ENCODE peak calls at places on chromosomes 13 and 19, in ten cellular contexts. L, Q, S, M, Z, I, R, F, W and D are unnamed samples. For H3K4me1 and H3K36me3, the result is how much of the 10 kb centered on the place peaks cover.

GRCh38 chr13:93496985-93497673 is 270.5 kb downstream of the GPC6 start:
- DNase-seq in Z (no peak), M (no peak), S (no peak), I (no peak), R (peak), W (no peak), F (no peak), L (no peak), Q (no peak), D (no peak)

GRCh38 chr13:109781384-109782065 is 4.9 kb downstream of the IRS2 start:
- DNase-seq in M (no peak), Q (no peak), R (no peak), I (no peak), L (no peak), F (peak), Z (no peak), S (peak), W (no peak), D (no peak)

GRCh38 chr13:103349664-103350063 is 283.4 kb upstream of the SLC10A2 start:
- DNase-seq in Q (no peak), R (no peak), S (no peak), F (no peak), L (no peak), M (no peak), W (no peak), I (no peak), Z (no peak), D (no peak)

GRCh38 chr19:49591731-49592485 is 926 bp downstream of the PRR12 start:
- DNase-seq in I (peak), W (peak), F (peak), S (no peak), Q (no peak), R (peak), L (peak), M (no peak), Z (no peak), D (no peak)

GRCh38 chr19:16447015-16447384 is 24.8 kb downstream of the EPS15L1 start:
- DNase-seq in F (peak), L (peak), Z (peak), R (no peak), W (no peak), M (peak), I (peak), Q (no peak), S (peak), D (peak)

GRCh38 chr13:110163020-110163658 is 143.8 kb downstream of the COL4A1 start:
- DNase-seq in S (no peak), M (no peak), W (no peak), F (no peak), R (no peak), I (no peak), Z (no peak), L (no peak), Q (peak), D (no peak)

GRCh38 chr19:49486232-49486631 is 1.2 kb upstream of the RPL13A start:
- DNase-seq in F (no peak), I (no peak), S (no peak), M (no peak), L (no peak), W (no peak), Q (no peak), R (no peak), Z (no peak), D (no peak)

GRCh38 chr13:26621731-26622401 is 64.4 kb downstream of the WASF3 start:
- DNase-seq in F (no peak), I (no peak), M (no peak), Z (no peak), Q (no peak), R (no peak), S (no peak), W (no peak), L (no peak), D (no peak)

GRCh38 chr19:3176715-3177501 is 1.7 kb upstream of the S1PR4 start:
- DNase-seq in R (no peak), L (peak), M (no peak), Z (no peak), I (no peak), W (no peak), Q (no peak), S (no peak), F (peak), D (no peak)

GRCh38 chr19:3047307-3048189 is 14.7 kb downstream of the TLE5 start:
- DNase-seq in I (peak), Q (no peak), F (peak), R (peak), Z (peak), S (peak), M (peak), W (peak), L (peak), D (peak)

DNA sequence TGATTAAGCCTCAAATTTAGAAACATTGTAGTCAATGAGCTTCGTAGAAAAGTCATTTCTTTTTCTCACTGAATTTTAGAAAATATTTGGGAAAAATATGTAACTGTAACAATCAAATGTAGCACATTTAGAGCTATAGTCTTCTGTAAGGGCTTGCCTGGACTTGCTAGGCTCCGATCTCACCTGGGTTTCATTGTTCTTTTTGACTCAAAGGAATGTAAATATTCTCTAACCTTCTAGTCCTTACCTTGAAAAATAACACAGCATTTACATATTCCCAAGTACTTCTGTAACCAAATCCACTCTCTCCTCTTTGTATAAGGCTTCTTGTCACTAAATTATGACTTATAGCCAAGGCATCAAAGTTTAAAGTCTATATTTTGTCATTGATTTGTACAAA is 2.9 kb upstream of the UFM1 start:
- DNase-seq in M (no peak), W (no peak), L (no peak), F (peak), S (no peak), R (no peak), I (no peak), Z (no peak), Q (no peak), D (no peak)
- H3K4me1 ChIP-seq in M (under half), W (under half), L (under half), F (under half), S (under half), R (under half), I (under half), Z (under half), Q (under half), D (under half)

DNA sequence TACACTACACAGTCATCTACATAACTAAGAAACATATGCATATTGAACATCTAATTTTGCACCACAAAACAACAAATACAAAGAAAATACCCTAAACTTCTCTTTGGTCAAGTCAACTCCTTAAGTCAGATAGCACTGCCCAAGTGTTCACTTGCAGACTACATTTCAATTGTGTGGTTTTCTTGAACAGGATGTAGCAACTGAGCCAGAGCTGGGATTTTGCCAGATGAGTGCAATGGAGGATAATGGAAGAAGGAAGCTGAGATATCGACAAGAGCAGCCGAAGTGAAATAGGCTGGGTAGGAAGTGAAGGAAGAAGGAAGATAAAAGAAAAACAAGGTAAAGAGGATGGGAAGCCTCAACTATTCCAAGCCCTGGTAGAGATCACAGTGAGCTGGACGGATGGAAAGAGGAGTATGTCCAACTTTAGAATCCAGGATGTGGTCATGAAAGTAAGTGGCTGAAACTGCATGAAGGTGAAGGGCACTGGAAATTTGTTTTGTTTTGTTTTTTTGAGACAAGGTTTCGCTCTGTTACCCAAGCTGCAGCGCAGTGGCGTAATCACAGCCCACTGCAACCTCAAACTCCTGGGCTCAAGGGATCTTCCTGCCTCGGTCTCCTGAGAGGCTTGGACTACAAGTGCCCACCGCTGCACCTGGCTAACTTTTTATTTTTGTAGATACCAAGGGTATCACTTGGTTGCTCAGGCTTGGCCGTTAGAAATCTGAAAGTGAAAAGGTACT is 15.0 kb downstream of the NUFIP1 start:
- DNase-seq in Z (peak), I (peak), W (no peak), R (no peak), L (no peak), M (peak), S (peak), Q (no peak), F (peak), D (peak)
- H3K36me3 ChIP-seq in Z (under half), I (under half), W (under half), R (under half), L (under half), M (under half), S (under half), Q (under half), F (under half), D (under half)

DNA sequence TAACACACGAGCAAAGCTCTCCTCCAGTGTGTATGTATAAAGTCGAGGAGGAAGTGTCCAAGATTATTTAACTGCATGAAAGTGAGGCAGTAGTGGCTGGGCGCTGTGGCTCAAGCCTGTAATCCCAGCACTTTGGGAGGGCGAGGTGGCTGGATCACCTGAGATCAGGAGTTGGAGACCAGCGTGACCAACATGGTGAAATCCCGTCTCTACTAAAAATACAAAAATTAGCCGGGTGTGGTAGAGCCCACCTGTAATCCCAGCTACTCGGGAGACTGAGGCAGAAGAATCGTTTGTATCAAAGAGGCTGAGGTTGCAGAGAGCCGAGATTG is 1.2 kb upstream of the ZNF20 start:
- DNase-seq in W (no peak), F (no peak), Z (no peak), L (no peak), I (no peak), M (no peak), Q (no peak), S (no peak), R (no peak), D (no peak)
- H3K4me3 ChIP-seq in W (no peak), F (no peak), Z (no peak), L (no peak), I (no peak), M (no peak), Q (no peak), S (no peak), R (no peak), D (no peak)

GRCh38 chr19:33186835-33187540 is 7.1 kb upstream of the LRP3 start:
- DNase-seq in R (no peak), Z (peak), L (peak), W (no peak), I (no peak), Q (no peak), F (no peak), S (no peak), M (no peak), D (no peak)
- H3K4me1 ChIP-seq in R (under half), Z (under half), L (under half), W (under half), I (under half), Q (under half), F (under half), S (under half), M (under half), D (under half)

DNA sequence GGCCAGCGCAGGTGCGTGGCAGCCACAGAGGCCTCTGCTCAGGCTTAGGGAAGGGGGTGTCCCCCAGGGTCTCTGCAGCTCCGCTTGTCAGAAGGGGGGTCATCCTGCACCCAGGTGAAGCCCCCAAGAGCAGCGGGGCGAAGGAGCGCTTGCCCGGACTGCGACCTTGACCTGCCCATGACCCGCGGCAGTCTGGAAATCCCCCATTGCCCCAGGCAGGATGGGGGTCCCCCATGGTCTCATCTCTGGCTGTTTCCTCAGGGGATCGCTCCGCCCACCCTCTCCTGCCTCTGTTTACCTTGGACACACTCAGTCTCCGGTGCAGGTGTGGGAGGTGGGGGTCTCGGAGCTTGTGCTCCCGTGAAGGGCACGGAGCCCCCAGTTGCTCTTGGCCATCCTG is 82.7 kb downstream of the KDM4B start:
- DNase-seq in F (no peak), I (no peak), M (no peak), L (no peak), Q (no peak), Z (no peak), S (no peak), R (no peak), W (no peak), D (no peak)
- H3K36me3 ChIP-seq in F (under half), I (under half), M (under half), L (under half), Q (under half), Z (under half), S (under half), R (under half), W (half or more), D (under half)

DNA sequence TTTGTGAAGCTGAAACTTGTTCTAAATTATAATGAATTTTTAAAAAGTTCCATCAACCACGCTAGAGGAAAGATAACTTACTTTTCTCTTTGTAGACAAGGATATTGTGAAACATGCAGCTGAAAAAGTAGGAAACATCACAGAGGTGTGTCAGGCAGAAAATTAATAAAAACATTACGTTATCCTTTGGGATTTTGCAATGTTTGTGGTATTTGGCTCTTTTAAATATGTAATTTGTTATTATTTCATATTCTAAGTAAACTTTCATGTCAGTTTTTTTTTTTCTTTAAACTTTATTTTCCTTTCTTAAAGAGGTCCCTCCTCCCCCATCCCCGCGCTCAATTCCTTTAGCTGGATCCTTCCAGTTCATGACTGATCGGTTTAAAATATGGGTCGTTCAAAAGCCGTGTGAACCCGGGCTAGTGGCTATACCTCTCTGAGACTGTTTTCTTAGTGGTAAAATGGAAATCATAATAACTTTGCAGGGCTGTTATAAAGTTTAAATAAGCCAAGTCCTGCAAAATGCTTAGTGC is 745 bp upstream of the CCDC61 start:
- DNase-seq in S (no peak), M (no peak), I (no peak), Q (no peak), F (peak), L (no peak), Z (no peak), W (no peak), R (no peak), D (no peak)
- H3K4me3 ChIP-seq in S (peak), M (peak), I (peak), Q (peak), F (peak), L (peak), Z (no peak), W (peak), R (peak), D (peak)

GRCh38 chr13:114118763-114119123 is 13.7 kb downstream of the RASA3 start:
- DNase-seq in R (no peak), W (peak), Z (peak), M (no peak), S (no peak), I (peak), Q (no peak), L (no peak), F (no peak), D (no peak)
- H3K4me1 ChIP-seq in R (under half), W (half or more), Z (under half), M (under half), S (under half), I (under half), Q (half or more), L (half or more), F (under half), D (under half)

DNA sequence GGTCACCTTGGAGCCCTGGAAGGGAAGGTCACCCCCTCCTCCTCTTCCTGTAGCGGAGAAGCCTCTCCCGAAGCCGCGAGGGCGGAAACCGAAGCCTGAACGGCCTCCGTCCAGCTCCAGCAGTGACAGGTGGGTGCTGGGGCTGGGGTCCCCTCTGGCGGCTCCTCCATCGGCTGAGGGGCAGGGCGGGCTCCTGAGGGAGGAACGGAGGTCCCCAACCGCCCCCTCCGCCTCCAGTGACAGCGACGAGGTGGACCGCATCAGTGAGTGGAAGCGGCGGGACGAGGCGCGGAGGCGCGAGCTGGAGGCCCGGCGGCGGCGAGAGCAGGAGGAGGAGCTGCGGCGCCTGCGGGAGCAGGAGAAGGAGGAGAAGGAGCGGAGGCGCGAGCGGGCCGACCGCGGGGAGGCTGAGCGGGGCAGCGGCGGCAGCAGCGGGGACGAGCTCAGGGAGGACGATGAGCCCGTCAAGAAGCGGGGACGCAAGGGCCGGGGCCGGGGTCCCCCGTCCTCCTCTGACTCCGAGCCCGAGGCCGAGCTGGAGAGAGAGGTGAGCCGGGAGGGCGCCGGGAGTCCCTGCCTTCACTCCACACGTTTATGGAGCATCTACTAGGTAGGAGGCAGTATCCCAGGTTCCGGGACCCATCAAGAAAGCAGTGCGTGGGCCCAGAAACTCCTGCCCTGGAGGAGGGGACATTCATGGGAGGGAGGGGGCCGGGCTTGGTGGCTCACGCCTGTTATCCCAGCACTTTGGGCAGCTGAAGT is 22.0 kb downstream of the HDGFL2 start:
- DNase-seq in Z (no peak), Q (no peak), I (no peak), M (no peak), W (no peak), S (no peak), R (no peak), F (no peak), L (no peak), D (no peak)
- H3K36me3 ChIP-seq in Z (under half), Q (half or more), I (under half), M (half or more), W (half or more), S (under half), R (half or more), F (under half), L (half or more), D (half or more)

DNA sequence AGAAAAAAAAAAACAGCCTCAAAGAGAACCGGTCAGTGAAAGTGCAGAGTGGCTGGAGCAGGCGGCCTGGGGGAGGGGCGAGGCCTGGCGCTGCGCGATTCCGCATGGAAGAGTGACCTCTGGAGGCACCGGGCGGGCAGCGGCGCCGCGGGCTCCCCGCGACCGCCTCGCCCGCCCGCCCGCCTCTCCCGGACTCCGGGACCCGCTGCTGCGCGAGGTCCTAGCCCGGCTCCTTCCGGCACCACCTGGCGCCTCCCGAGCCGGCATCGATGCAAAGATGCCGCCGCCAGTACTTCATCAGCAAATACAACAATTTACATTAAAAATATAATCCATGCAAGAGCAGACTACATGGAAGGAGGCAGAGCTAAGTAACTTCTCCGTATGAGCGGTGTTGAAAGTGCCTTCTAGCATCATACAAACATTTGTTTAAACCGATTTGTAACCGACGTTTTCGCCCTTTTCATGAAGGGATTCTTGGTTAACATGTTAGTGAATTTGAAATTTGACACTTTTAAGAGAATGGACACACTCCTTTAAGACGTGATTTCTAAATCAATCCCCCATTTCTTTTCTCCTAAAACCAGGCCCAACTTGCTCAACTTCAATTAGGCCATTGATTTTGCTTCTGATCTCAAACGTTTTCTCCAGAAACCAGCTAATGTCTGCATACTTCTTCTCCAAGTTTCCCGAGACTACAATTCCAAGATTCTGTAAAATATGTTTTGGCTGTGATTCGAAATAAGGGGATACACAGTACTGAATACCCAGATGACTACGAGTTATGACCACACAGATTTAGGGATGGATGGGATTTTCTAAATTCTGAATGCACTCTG is 2.1 kb downstream of the EFNB2 start:
- DNase-seq in M (peak), I (peak), Q (no peak), L (peak), S (peak), F (peak), W (peak), R (no peak), Z (peak), D (peak)
- H3K4me3 ChIP-seq in M (peak), I (peak), Q (peak), L (peak), S (peak), F (peak), W (no peak), R (peak), Z (peak), D (peak)

GRCh38 chr13:40483601-40484000 is 182.8 kb downstream of the FOXO1 start:
- DNase-seq in R (no peak), L (no peak), Q (no peak), Z (no peak), M (no peak), I (no peak), W (no peak), S (no peak), F (no peak), D (no peak)

GRCh38 chr13:40485611-40486517 is 180.6 kb downstream of the FOXO1 start:
- DNase-seq in Q (no peak), S (no peak), W (peak), F (no peak), Z (no peak), M (no peak), R (peak), I (no peak), L (no peak), D (no peak)

GRCh38 chr13:40484101-40484800 is 182.2 kb downstream of the FOXO1 start:
- DNase-seq in S (no peak), Q (no peak), M (no peak), W (no peak), I (no peak), R (no peak), L (no peak), F (no peak), Z (no peak), D (no peak)

GRCh38 chr13:40486518-40487163 is 179.8 kb downstream of the FOXO1 start:
- DNase-seq in L (no peak), I (no peak), W (no peak), Q (no peak), S (no peak), F (no peak), R (no peak), M (no peak), Z (no peak), D (no peak)

GRCh38 chr13:40484981-40485380 is 181.5 kb downstream of the FOXO1 start:
- DNase-seq in I (no peak), Z (no peak), Q (no peak), R (no peak), M (no peak), W (no peak), F (no peak), S (no peak), L (no peak), D (no peak)
- H3K4me1 ChIP-seq in I (under half), Z (under half), Q (under half), R (under half), M (under half), W (under half), F (under half), S (under half), L (under half), D (under half)